ENCODE peak calls at places on chromosomes 5 and 9, in five cellular contexts. J, Y, Q, B and N are unnamed samples.
A peak's percentile ranks its signal among the peaks of the same experiment; 100 is the strongest.

GRCh38 chr9:121744002-121744686 is 92.7 kb downstream of the DAB2IP start:
- DNase-seq in J (peak; percentile 68), Q (no peak), B (peak; percentile 43), Y (peak; percentile 46), N (peak; percentile 53)

GRCh38 chr9:24602687-24603352 is 57.1 kb upstream of the IZUMO3 start:
- DNase-seq in Y (no peak), B (no peak), J (no peak), Q (no peak), N (peak; percentile 89)

GRCh38 chr9:113625456-113625855 is 161.9 kb downstream of the RGS3 start:
- DNase-seq in Q (no peak), J (no peak), Y (no peak), B (no peak), N (no peak)

GRCh38 chr5:22651355-22651754 is 201.8 kb downstream of the CDH12 start:
- DNase-seq in B (no peak), Q (no peak), Y (no peak), J (no peak), N (peak; percentile 31)

GRCh38 chr5:52560366-52560765 is 227.3 kb upstream of the ITGA1 start:
- DNase-seq in J (peak; percentile 11), Y (no peak), Q (no peak), B (no peak), N (peak; percentile 5)

GRCh38 chr5:96721351-96721970 is 59.3 kb downstream of the CAST start:
- DNase-seq in Q (no peak), Y (no peak), J (no peak), B (peak; percentile 62), N (no peak)

GRCh38 chr5:92800360-92800759 is 780.7 kb downstream of the NR2F1-AS1 start:
- DNase-seq in Y (no peak), J (peak; percentile 1), B (peak; percentile 89), Q (no peak), N (no peak)

GRCh38 chr5:55218966-55219365 is 8.1 kb downstream of the MCIDAS start:
- DNase-seq in Q (no peak), J (no peak), B (no peak), Y (no peak), N (peak; percentile 73)

GRCh38 chr5:146680846-146681585 is 165.0 kb upstream of the GPR151 start:
- DNase-seq in Y (no peak), B (no peak), J (no peak), Q (no peak), N (peak; percentile 37)

GRCh38 chr5:96743805-96744559 is 63.8 kb downstream of the ERAP1 start:
- DNase-seq in J (no peak), Q (no peak), B (no peak), Y (no peak), N (no peak)

GRCh38 chr5:158463188-158463587 is 604.2 kb upstream of the CLINT1 start:
- DNase-seq in Y (no peak), Q (no peak), J (no peak), B (peak; percentile 31), N (peak; percentile 32)

GRCh38 chr5:9197881-9198260 is 348.0 kb downstream of the SEMA5A start:
- DNase-seq in Q (peak; percentile 34), B (peak; percentile 70), J (no peak), Y (no peak), N (no peak)

GRCh38 chr9:96612105-96612965 is 7.3 kb downstream of the CDC14B start:
- DNase-seq in Y (peak; percentile 75), Q (no peak), B (peak; percentile 96), J (peak; percentile 48), N (peak; percentile 69)

GRCh38 chr5:132066871-132067270 is 6.4 kb downstream of the IL3 start:
- DNase-seq in J (no peak), Y (no peak), Q (no peak), B (no peak), N (no peak)

GRCh38 chr5:111278824-111279504 is 54.8 kb downstream of the CAMK4 start:
- DNase-seq in J (peak; percentile 42), Y (peak; percentile 82), B (no peak), Q (peak; percentile 33), N (peak; percentile 35)

GRCh38 chr5:135153259-135153658 is 119.2 kb upstream of the PITX1 start:
- DNase-seq in B (no peak), J (no peak), Q (no peak), Y (no peak), N (no peak)

GRCh38 chr5:167049043-167049663 is 1242.3 kb upstream of the WWC1 start:
- DNase-seq in Y (peak; percentile 71), Q (no peak), B (no peak), J (peak; percentile 43), N (peak; percentile 32)

GRCh38 chr5:6712582-6713273 is 504 bp upstream of the TENT4A start:
- DNase-seq in Q (peak; percentile 72), Y (peak; percentile 97), J (no peak), B (peak; percentile 94), N (peak; percentile 96)

GRCh38 chr5:68239485-68239884 is 23.9 kb downstream of the PIK3R1 start:
- DNase-seq in Y (no peak), B (peak; percentile 90), J (peak; percentile 72), Q (no peak), N (peak; percentile 76)

GRCh38 chr5:64165160-64165499 is 513 bp upstream of the RNF180 start:
- DNase-seq in J (no peak), Y (no peak), Q (no peak), B (no peak), N (no peak)

GRCh38 chr5:66974256-66974655 is 222.3 kb downstream of the CD180 start:
- DNase-seq in Y (no peak), J (no peak), B (peak; percentile 13), Q (no peak), N (no peak)

GRCh38 chr9:131347376-131348020 is 46.4 kb upstream of the PRRC2B start:
- DNase-seq in B (no peak), Y (no peak), J (no peak), Q (no peak), N (no peak)

GRCh38 chr9:12972608-12973589 is 198.1 kb downstream of the LURAP1L start:
- DNase-seq in Y (no peak), Q (no peak), J (no peak), B (no peak), N (no peak)

GRCh38 chr5:157597277-157597676 is 21.7 kb upstream of the ADAM19 start:
- DNase-seq in Y (no peak), B (no peak), J (no peak), Q (no peak), N (no peak)

GRCh38 chr9:135290086-135290485 is 189.5 kb upstream of the PPP1R26 start:
- DNase-seq in J (no peak), Y (no peak), B (no peak), Q (no peak), N (no peak)

GRCh38 chr5:141966275-141966962 is 2.5 kb upstream of the RNF14 start:
- DNase-seq in B (no peak), J (no peak), Y (no peak), Q (no peak), N (no peak)

GRCh38 chr5:126776499-126777256 is at the start of gene LMNB1:
- DNase-seq in Y (peak; percentile 98), B (peak; percentile 94), J (peak; percentile 95), Q (peak; percentile 83), N (peak; percentile 93)

GRCh38 chr5:126777257-126777973 is 479 bp downstream of the LMNB1 start:
- DNase-seq in Q (no peak), Y (peak; percentile 83), B (peak; percentile 61), J (peak; percentile 63), N (peak; percentile 76)

GRCh38 chr5:126777974-126778674 is 1.2 kb downstream of the LMNB1 start:
- DNase-seq in J (peak; percentile 86), Y (peak; percentile 98), Q (peak; percentile 89), B (peak; percentile 95), N (peak; percentile 95)

GRCh38 chr5:126780165-126780827 is 3.4 kb downstream of the LMNB1 start:
- DNase-seq in B (peak; percentile 81), Q (no peak), Y (peak; percentile 79), J (peak; percentile 59), N (peak; percentile 53)

GRCh38 chr5:126778675-126779403 is 1.9 kb downstream of the LMNB1 start:
- DNase-seq in Y (no peak), B (no peak), J (no peak), Q (no peak), N (no peak)
- H3K4me3 ChIP-seq in Y (peak overlapping the region; percentile 66), B (peak overlapping the region; percentile 92), J (peak overlapping the region; percentile 80), Q (peak overlapping the region; percentile 96), N (peak overlapping the region; percentile 91)

DNA sequence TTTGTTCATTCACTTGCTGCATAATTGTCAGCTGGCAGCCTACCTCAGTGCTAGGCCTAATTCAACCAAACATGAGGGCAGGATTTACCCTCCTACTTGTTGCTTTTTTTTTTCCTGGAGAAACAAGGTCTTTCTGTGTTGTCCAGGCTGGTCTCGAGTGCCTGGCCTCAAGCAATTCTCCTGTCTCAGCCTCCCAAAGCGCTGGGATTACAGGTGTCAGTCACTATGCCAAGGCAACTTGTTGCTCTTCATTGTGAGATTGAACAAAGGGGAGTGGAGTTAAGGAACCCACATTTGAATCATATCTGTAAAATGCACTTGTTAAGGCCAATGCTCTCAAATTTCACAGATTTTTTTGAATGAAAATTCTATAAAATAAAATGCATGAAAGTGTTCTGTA is 380.5 kb downstream of the TMEM161B start:
- DNase-seq in B (no peak), J (no peak), Y (no peak), Q (no peak), N (no peak)
- H2AFZ ChIP-seq in B (no peak overlapping the region), J (no peak overlapping the region), Y (no peak overlapping the region), Q (no peak overlapping the region), N (no peak overlapping the region)

DNA sequence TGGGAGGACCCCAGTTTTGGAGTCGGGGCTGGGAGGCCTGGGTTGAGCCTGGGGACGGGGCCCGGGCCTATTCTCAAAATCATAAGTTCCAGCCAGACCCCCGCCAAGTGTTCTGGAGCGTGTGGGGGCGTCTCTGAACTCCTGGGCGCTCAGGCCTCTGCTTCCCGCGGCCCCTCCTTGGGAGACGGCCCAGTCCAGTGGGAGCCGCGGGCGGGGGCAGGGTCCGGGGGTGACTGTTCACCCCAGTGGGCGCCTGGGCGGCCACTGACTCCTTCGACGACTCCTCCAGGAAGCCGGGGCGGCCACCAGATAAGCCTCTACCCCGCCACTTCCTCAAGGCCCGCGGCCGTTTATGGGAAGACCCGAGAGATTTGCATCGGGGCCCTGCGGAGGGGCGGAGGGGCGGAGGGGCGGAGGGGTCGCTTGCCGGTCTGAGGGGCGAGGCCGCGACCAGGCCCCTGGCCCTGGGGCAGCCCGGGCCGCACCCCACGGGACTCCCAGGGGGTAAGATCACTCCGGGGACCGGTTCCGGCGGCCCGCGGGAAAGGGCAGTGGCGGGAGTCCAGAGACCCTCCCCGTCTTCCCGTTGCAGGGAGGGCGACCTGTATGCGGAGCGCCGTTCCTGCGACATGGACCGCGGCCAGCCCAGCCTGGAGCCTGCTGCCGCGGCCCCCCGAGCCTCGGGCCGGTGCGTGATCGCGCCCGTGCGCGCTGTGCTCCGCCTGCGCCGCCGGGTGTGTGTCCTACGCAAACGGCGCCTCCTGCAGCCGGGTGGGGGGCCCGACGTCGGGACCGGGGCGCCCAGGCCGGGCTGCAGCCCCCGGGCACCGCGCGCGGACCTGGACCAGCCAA is 761 bp downstream of the TOR4A start:
- DNase-seq in Q (no peak), J (peak; percentile 27), B (no peak), Y (no peak), N (no peak)
- H3K4me3 ChIP-seq in Q (peak overlapping the region; percentile 92), J (no peak overlapping the region), B (peak overlapping the region; percentile 80), Y (peak overlapping the region; percentile 13), N (no peak overlapping the region)

GRCh38 chr9:16720386-16720785 is 150.1 kb downstream of the BNC2 start:
- DNase-seq in Y (no peak), J (no peak), Q (no peak), B (no peak), N (no peak)

GRCh38 chr9:16719921-16720320 is 150.5 kb downstream of the BNC2 start:
- DNase-seq in Q (no peak), Y (no peak), B (no peak), J (no peak), N (no peak)

GRCh38 chr9:16725066-16725465 is 145.4 kb downstream of the BNC2 start:
- DNase-seq in J (no peak), B (no peak), Q (no peak), Y (no peak), N (no peak)

GRCh38 chr9:16718952-16719351 is 151.5 kb downstream of the BNC2 start:
- DNase-seq in Q (no peak), J (no peak), Y (no peak), B (peak; percentile 39), N (no peak)

GRCh38 chr9:16721972-16722371 is 148.5 kb downstream of the BNC2 start:
- DNase-seq in Y (no peak), Q (no peak), B (peak; percentile 30), J (no peak), N (no peak)
- H2AFZ ChIP-seq in Y (no peak overlapping the region), Q (no peak overlapping the region), B (no peak overlapping the region), J (no peak overlapping the region), N (no peak overlapping the region)